ENCODE peak calls at places on chromosomes 4 and X, in four cellular contexts. R is HFF-Myc, E is NCI-H524 treated with DMSO at 0.1 percent for 48 hours, Y is iPS-NIHi11. U is an unnamed sample.

GRCh38 chr4:139530833-139531427 is 25.1 kb downstream of the SETD7 start:
- DNase-seq in R (no peak), E (no peak), Y (peak), U (no peak)

GRCh38 chrX:12921886-12922599 is 15.6 kb downstream of the TLR8 start:
- DNase-seq in R (no peak), E (no peak), Y (no peak), U (no peak)

GRCh38 chr4:156169861-156170260 is 216.2 kb upstream of the CTSO start:
- DNase-seq in R (no peak), E (no peak), Y (no peak), U (no peak)

GRCh38 chrX:30141966-30142365 is 73.4 kb upstream of the MAGEB2 start:
- DNase-seq in R (no peak), E (no peak), Y (peak), U (no peak)

GRCh38 chr4:100721077-100721476 is 203.3 kb upstream of the EMCN start:
- DNase-seq in R (no peak), E (no peak), Y (no peak), U (no peak)

GRCh38 chr4:175770555-175770954 is 41.5 kb downstream of the GPM6A start:
- DNase-seq in R (no peak), E (no peak), Y (no peak), U (no peak)

GRCh38 chr4:48967626-48968025 is 18.4 kb upstream of the CWH43 start:
- DNase-seq in R (no peak), E (no peak), Y (no peak), U (no peak)

GRCh38 chr4:80462537-80463207 is 127.1 kb downstream of the CFAP299 start:
- DNase-seq in R (no peak), E (no peak), Y (no peak), U (no peak)

GRCh38 chrX:120213438-120214265 is 37.0 kb upstream of the ZBTB33 start:
- DNase-seq in R (peak), E (peak), Y (peak), U (no peak)

GRCh38 chr4:102169345-102169744 is 175.9 kb downstream of the SLC39A8 start:
- DNase-seq in R (no peak), E (peak), Y (peak), U (peak)

GRCh38 chr4:26804876-26805275 is 55.8 kb upstream of the STIM2 start:
- DNase-seq in R (no peak), E (no peak), Y (no peak), U (no peak)

GRCh38 chr4:87304659-87305277 is 17.9 kb downstream of the HSD17B13 start:
- DNase-seq in R (no peak), E (no peak), Y (no peak), U (no peak)

GRCh38 chr4:163755013-163755412 is 260.5 kb downstream of the TMA16 start:
- DNase-seq in R (no peak), E (no peak), Y (no peak), U (no peak)

GRCh38 chr4:41363384-41363981 is 106.8 kb downstream of the UCHL1 start:
- DNase-seq in R (no peak), E (no peak), Y (no peak), U (no peak)

GRCh38 chr4:183960021-183960420 is 54.9 kb downstream of the STOX2 start:
- DNase-seq in R (peak), E (peak), Y (peak), U (peak)